ENCODE peak calls at places on chromosome 17, in ten cellular contexts. X is astrocyte of the spinal cord, O is fibroblast of mammary gland, I is fibroblast of pulmonary artery, F is right atrium auricular region, M is dorsolateral prefrontal cortex, H is transverse colon, T is heart right ventricle, Y is cardiac fibroblast, D is GM12865. J is an unnamed sample.

GRCh38 chr17:73641779-73642580 is 2.3 kb downstream of the SDK2 start:
- DNase-seq in X (no peak), O (no peak), I (no peak), F (no peak), M (no peak), H (no peak), T (no peak), Y (no peak), D (no peak), J (no peak)

GRCh38 chr17:70171159-70171558 is 1.8 kb downstream of the KCNJ2 start:
- DNase-seq in X (no peak), O (no peak), I (no peak), F (no peak), M (no peak), H (no peak), T (no peak), Y (no peak), D (no peak), J (no peak)

GRCh38 chr17:44536090-44536960 is 21.0 kb upstream of the FZD2 start:
- DNase-seq in X (no peak), O (no peak), I (peak; percentile 75), F (no peak), M (no peak), H (no peak), T (peak; percentile 35), Y (peak; percentile 43), D (no peak), J (no peak)

GRCh38 chr17:45096926-45097325 is 35.4 kb downstream of the PLCD3 start:
- DNase-seq in X (no peak), O (no peak), I (no peak), F (no peak), M (no peak), H (no peak), T (no peak), Y (no peak), D (no peak), J (no peak)

GRCh38 chr17:79003661-79004411 is 5.7 kb downstream of the CANT1 start:
- DNase-seq in X (no peak), O (no peak), I (no peak), F (no peak), M (no peak), H (peak; percentile 31), T (no peak), Y (no peak), D (no peak), J (no peak)

GRCh38 chr17:4533522-4534502 is 21.4 kb downstream of the MYBBP1A start:
- DNase-seq in X (no peak), O (no peak), I (no peak), F (no peak), M (peak; percentile 85), H (peak; percentile 59), T (no peak), Y (no peak), D (no peak), J (no peak)

GRCh38 chr17:57589151-57590034 is 155.7 kb downstream of the CCDC182 start:
- DNase-seq in X (no peak), O (peak; percentile 45), I (peak; percentile 21), F (no peak), M (no peak), H (no peak), T (no peak), Y (peak; percentile 40), D (no peak), J (no peak)

GRCh38 chr17:31787857-31788570 is 71.0 kb downstream of the COPRS start:
- DNase-seq in X (peak; percentile 76), O (peak; percentile 91), I (peak; percentile 83), F (no peak), M (no peak), H (peak; percentile 39), T (no peak), Y (peak; percentile 84), D (no peak), J (peak; percentile 55)

GRCh38 chr17:69254187-69254586 is 25.6 kb upstream of the ABCA10 start:
- DNase-seq in X (no peak), O (peak; percentile 29), I (no peak), F (no peak), M (no peak), H (no peak), T (no peak), Y (peak; percentile 8), D (no peak), J (no peak)

GRCh38 chr17:78899361-78900260 is 3.4 kb downstream of the CEP295NL start:
- DNase-seq in X (no peak), O (no peak), I (peak; percentile 26), F (no peak), M (peak; percentile 36), H (no peak), T (peak; percentile 66), Y (no peak), D (no peak), J (no peak)

GRCh38 chr17:8041249-8041928 is 2.5 kb downstream of the ALOX15B start:
- DNase-seq in X (peak; percentile 77), O (peak; percentile 95), I (peak; percentile 95), F (peak; percentile 62), M (no peak), H (peak; percentile 56), T (no peak), Y (peak; percentile 95), D (peak; percentile 69), J (peak; percentile 35)

GRCh38 chr17:45925311-45925710 is 31.0 kb downstream of the MAPT start:
- DNase-seq in X (no peak), O (no peak), I (no peak), F (no peak), M (no peak), H (no peak), T (no peak), Y (no peak), D (no peak), J (no peak)

GRCh38 chr17:79960788-79961522 is 74.7 kb downstream of the TBC1D16 start:
- DNase-seq in X (no peak), O (no peak), I (peak; percentile 64), F (no peak), M (no peak), H (no peak), T (no peak), Y (peak; percentile 74), D (no peak), J (no peak)

GRCh38 chr17:47945529-47946508 is 4.4 kb downstream of the PNPO start:
- DNase-seq in X (no peak), O (no peak), I (no peak), F (no peak), M (no peak), H (no peak), T (no peak), Y (no peak), D (no peak), J (no peak)

GRCh38 chr17:47948706-47949196 is 7.4 kb downstream of the PNPO start:
- DNase-seq in X (no peak), O (no peak), I (no peak), F (no peak), M (no peak), H (no peak), T (no peak), Y (no peak), D (no peak), J (no peak)

GRCh38 chr17:47945080-47945479 is 3.7 kb downstream of the PNPO start:
- DNase-seq in X (no peak), O (no peak), I (peak; percentile 70), F (no peak), M (no peak), H (no peak), T (no peak), Y (peak; percentile 18), D (peak; percentile 54), J (no peak)

GRCh38 chr17:47946929-47947397 is 5.6 kb downstream of the PNPO start:
- DNase-seq in X (peak; percentile 83), O (peak; percentile 82), I (peak; percentile 81), F (peak; percentile 83), M (no peak), H (peak; percentile 90), T (peak; percentile 67), Y (peak; percentile 89), D (peak; percentile 89), J (peak; percentile 52)

GRCh38 chr17:47946516-47946915 is 5.1 kb downstream of the PNPO start:
- DNase-seq in X (no peak), O (no peak), I (no peak), F (no peak), M (no peak), H (no peak), T (no peak), Y (no peak), D (no peak), J (no peak)
- TF ChIP-seq CTCF in X (no peak), O (no peak), I (no peak), F (no peak), M (no peak), H (no peak), T (no peak), Y (no peak), D (no peak), J (no peak)

DNA sequence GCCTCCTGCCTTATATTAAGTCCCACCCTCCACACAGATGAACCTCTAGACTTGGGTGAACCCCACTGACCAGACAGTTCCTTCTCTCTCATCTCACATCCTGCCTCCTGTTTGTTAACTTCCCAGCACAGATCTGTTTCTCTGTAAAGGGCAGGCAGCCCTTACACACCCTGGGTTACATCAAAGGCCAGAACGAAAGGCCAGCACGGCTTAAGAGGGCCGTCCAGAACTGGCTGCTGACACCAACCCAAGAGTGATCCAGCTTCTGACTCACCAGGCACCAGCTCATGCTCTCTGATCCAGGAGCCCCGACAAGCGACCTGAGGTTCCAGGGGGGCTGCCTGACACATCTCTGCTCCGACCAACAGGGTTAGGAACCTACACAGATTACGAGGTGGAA is 86.9 kb downstream of the MRM3 start:
- DNase-seq in X (no peak), O (peak; percentile 95), I (peak; percentile 16), F (peak; percentile 88), M (no peak), H (peak; percentile 55), T (peak; percentile 57), Y (peak; percentile 46), D (no peak), J (no peak)
- H3K4me3 ChIP-seq in X (no peak overlapping the region), O (peak overlapping the region; percentile 29), I (no peak overlapping the region), F (no peak overlapping the region), M (no peak overlapping the region), H (no peak overlapping the region), T (no peak overlapping the region), Y (no peak overlapping the region), D (no peak overlapping the region), J (no peak overlapping the region)

GRCh38 chr17:17496189-17497064 is at the start of gene RASD1:
- DNase-seq in X (peak; percentile 84), O (peak; percentile 80), I (peak; percentile 84), F (peak; percentile 93), M (peak; percentile 90), H (peak; percentile 93), T (peak; percentile 89), Y (peak; percentile 90), D (peak; percentile 71), J (peak; percentile 53)
- TF ChIP-seq CTCF in X (peak; percentile 70), O (no peak), I (peak; percentile 23), F (peak; percentile 100), M (peak; percentile 87), H (peak; percentile 98), T (peak; percentile 100), Y (peak; percentile 32), D (peak; percentile 82), J (peak; percentile 66)

DNA sequence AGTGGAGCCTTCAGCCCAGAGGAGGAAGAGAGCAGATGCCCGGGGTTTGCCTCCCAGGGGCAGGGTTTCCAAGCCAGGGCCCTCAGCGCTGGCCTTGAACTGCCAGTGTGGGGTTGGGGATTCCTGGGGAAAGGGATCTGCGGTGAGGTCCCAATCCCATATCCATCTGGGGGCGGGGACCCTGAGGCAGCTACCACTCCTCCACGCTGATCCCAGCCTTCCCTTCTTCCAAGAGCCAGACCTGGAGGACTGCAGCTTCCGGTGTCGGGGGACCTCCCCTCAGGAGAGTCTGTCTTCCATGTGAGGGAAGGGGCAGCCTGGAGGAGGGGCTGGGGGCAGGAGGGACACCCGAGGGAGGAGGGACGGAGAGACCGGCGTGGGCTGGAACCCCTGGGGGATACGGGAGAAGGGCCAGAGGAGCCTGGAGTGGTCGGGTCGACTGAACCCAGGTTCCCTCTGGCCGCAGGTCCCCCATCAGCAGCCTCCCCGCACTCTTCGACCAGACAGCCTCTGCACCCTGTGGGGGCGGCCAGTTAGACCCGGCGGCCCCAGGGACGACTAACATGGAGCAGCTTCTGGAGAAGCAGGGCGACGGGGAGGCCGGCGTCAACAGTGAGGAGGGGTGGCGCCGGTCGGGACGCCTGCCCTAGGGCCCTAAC is 10.7 kb upstream of the CISD3 start:
- DNase-seq in X (no peak), O (no peak), I (no peak), F (no peak), M (no peak), H (no peak), T (no peak), Y (no peak), D (no peak), J (no peak)
- H3K4me3 ChIP-seq in X (no peak overlapping the region), O (no peak overlapping the region), I (no peak overlapping the region), F (no peak overlapping the region), M (no peak overlapping the region), H (no peak overlapping the region), T (no peak overlapping the region), Y (no peak overlapping the region), D (no peak overlapping the region), J (no peak overlapping the region)

J was measured in astrocyte of the cerebellum.